ENCODE peak calls at places on chromosome 19, in six cellular contexts. W, T, Y, Z, O and U are unnamed samples.

GRCh38 chr19:50509366-50509765 is 1.6 kb downstream of the JOSD2 start:
- DNase-seq in W (no peak), T (no peak), Z (no peak), Y (no peak), O (no peak), U (no peak)

GRCh38 chr19:14530005-14530348 is 583 bp downstream of the TECR start:
- DNase-seq in O (no peak), Y (no peak), Z (no peak), W (no peak), T (no peak), U (peak)

GRCh38 chr19:40797166-40797962 is 1.6 kb upstream of the EGLN2 start:
- DNase-seq in Z (no peak), W (no peak), O (no peak), Y (no peak), T (no peak), U (no peak)

GRCh38 chr19:2394669-2395292 is 32.6 kb downstream of the TIMM13 start:
- DNase-seq in T (no peak), O (no peak), W (no peak), Y (no peak), Z (no peak), U (no peak)

GRCh38 chr19:35370722-35371121 is at the start of gene GPR42:
- DNase-seq in Y (no peak), Z (no peak), T (no peak), O (no peak), W (no peak), U (no peak)

GRCh38 chr19:46596008-46596407 is 5.1 kb upstream of the CALM3 start:
- DNase-seq in O (no peak), W (no peak), Y (no peak), T (no peak), Z (no peak), U (no peak)

GRCh38 chr19:30733826-30734550 is 361.8 kb downstream of the ZNF536 start:
- DNase-seq in T (no peak), O (no peak), Z (no peak), Y (no peak), W (no peak), U (no peak)

GRCh38 chr19:56942749-56943148 is 102.2 kb upstream of the PEG3 start:
- DNase-seq in Y (peak), O (no peak), T (no peak), W (no peak), Z (peak), U (peak)

GRCh38 chr19:5578094-5578846 is 10.5 kb upstream of the TINCR start:
- DNase-seq in Y (peak), O (peak), W (peak), Z (peak), T (peak), U (peak)

GRCh38 chr19:45973564-45974338 is at the start of gene NOVA2:
- DNase-seq in W (no peak), Z (peak), Y (peak), O (peak), T (no peak), U (peak)

GRCh38 chr19:1259206-1259872 is 9.8 kb upstream of the CIRBP start:
- DNase-seq in Y (peak), Z (peak), W (peak), O (peak), T (no peak), U (no peak)

GRCh38 chr19:41870401-41870873 is 6.6 kb upstream of the CD79A start:
- DNase-seq in Y (no peak), W (no peak), Z (peak), T (no peak), O (peak), U (peak)

GRCh38 chr19:58518261-58519086 is 1.1 kb downstream of the ZBTB45 start:
- DNase-seq in T (no peak), O (no peak), Y (no peak), W (no peak), Z (no peak), U (peak)

GRCh38 chr19:33860691-33861090 is 64.0 kb downstream of the KCTD15 start:
- DNase-seq in W (no peak), T (no peak), O (no peak), Z (no peak), Y (no peak), U (no peak)

GRCh38 chr19:36041831-36042230 is 9.2 kb upstream of the CLIP3 start:
- DNase-seq in W (no peak), Y (no peak), Z (peak), O (peak), T (no peak), U (peak)

GRCh38 chr19:35959040-35959967 is 23.1 kb downstream of the LRFN3 start:
- DNase-seq in O (no peak), Y (peak), W (peak), T (peak), Z (peak), U (peak)

GRCh38 chr19:29663861-29664752 is 1.2 kb upstream of the PLEKHF1 start:
- DNase-seq in Z (no peak), T (no peak), W (no peak), O (no peak), Y (no peak), U (peak)

GRCh38 chr19:23070353-23070781 is 46.5 kb upstream of the ZNF730 start:
- DNase-seq in W (no peak), O (peak), T (no peak), Y (peak), Z (peak), U (peak)

GRCh38 chr19:42132030-42132628 is at the start of gene POU2F2:
- DNase-seq in Z (no peak), O (no peak), T (peak), Y (peak), W (peak), U (peak)

GRCh38 chr19:2524840-2525723 is 49.2 kb downstream of the GADD45B start:
- DNase-seq in W (no peak), Y (no peak), T (no peak), Z (no peak), O (peak), U (peak)

GRCh38 chr19:35162471-35163326 is 8.2 kb downstream of the FXYD5 start:
- DNase-seq in O (no peak), Y (no peak), Z (no peak), T (no peak), W (no peak), U (no peak)

GRCh38 chr19:28244966-28245365 is 968.0 kb downstream of the UQCRFS1 start:
- DNase-seq in Y (no peak), O (no peak), Z (no peak), W (no peak), T (no peak), U (no peak)

GRCh38 chr19:2534374-2535050 is 58.6 kb downstream of the GADD45B start:
- DNase-seq in Y (no peak), O (peak), W (no peak), Z (no peak), T (no peak), U (no peak)

GRCh38 chr19:55156202-55157063 is 1.1 kb downstream of the TNNI3 start:
- DNase-seq in W (peak), Y (peak), T (no peak), O (peak), Z (peak), U (peak)

GRCh38 chr19:58451358-58452101 is at the start of gene ZNF324B:
- DNase-seq in Y (peak), O (peak), T (peak), Z (peak), W (peak), U (peak)

GRCh38 chr19:46366620-46367277 is 19.9 kb downstream of the PPP5C start:
- DNase-seq in O (no peak), Z (no peak), T (no peak), Y (no peak), W (no peak), U (no peak)

GRCh38 chr19:24029941-24030636 is 56.9 kb upstream of the ZNF254 start:
- DNase-seq in Y (no peak), T (no peak), W (no peak), O (no peak), Z (no peak), U (no peak)